ENCODE peak calls at places on chromosomes 7 and 10, in eight cellular contexts. E is CD8-positive, alpha-beta memory T cell; U is lower lobe of right lung; H is NCI-H1930; S is nucleus accumbens; Q is T-helper 1 cell; M is stimulated activated CD4-positive, alpha-beta T cell treated with anti-CD3 and anti-CD28 coated beads, Interleukin-2, amount 100 ng/mL, for 48 hours; L is activated effector memory CD4-positive, alpha-beta T cell treated with anti-CD3 and anti-CD28 coated beads, Interleukin-2, amount 50 U/mL, for 16 hours. V is an unnamed sample.

GRCh38 chr7:7816084-7816483 is 97.7 kb upstream of the RPA3 start:
- DNase-seq in E (no peak), S (no peak), H (no peak), L (no peak), U (no peak), Q (no peak), M (no peak), V (no peak)

GRCh38 chr10:6124666-6125065 is 35.8 kb downstream of the RBM17 start:
- DNase-seq in H (no peak), L (no peak), E (no peak), Q (no peak), S (no peak), M (no peak), U (no peak), V (no peak)

GRCh38 chr7:92629779-92630178 is 39.6 kb upstream of the FAM133B start:
- DNase-seq in H (no peak), E (no peak), Q (no peak), M (no peak), U (no peak), L (no peak), S (no peak), V (no peak)

GRCh38 chr10:124000792-124001201 is 92.6 kb downstream of the CHST15 start:
- DNase-seq in E (no peak), H (no peak), L (no peak), M (no peak), Q (no peak), S (no peak), U (no peak), V (no peak)

GRCh38 chr7:7428806-7429205 is 106.9 kb downstream of the COL28A1 start:
- DNase-seq in U (no peak), H (no peak), E (no peak), S (no peak), L (no peak), M (no peak), Q (no peak), V (no peak)

GRCh38 chr7:107725138-107725740 is 18.7 kb upstream of the CBLL1 start:
- DNase-seq in L (peak), U (no peak), S (no peak), Q (peak), M (peak), H (peak), E (peak), V (peak)

GRCh38 chr10:71754562-71754961 is 18.8 kb downstream of the VSIR start:
- DNase-seq in L (no peak), E (no peak), U (no peak), Q (no peak), S (no peak), H (no peak), M (no peak), V (no peak)

GRCh38 chr7:87116315-87116714 is 35.9 kb upstream of the DMTF1 start:
- DNase-seq in L (no peak), H (no peak), M (no peak), S (no peak), E (no peak), U (no peak), Q (no peak), V (no peak)

GRCh38 chr7:26555971-26556830 is 264.5 kb downstream of the SNX10 start:
- DNase-seq in L (no peak), Q (no peak), S (no peak), M (no peak), E (no peak), H (no peak), U (no peak), V (no peak)

GRCh38 chr10:4691776-4692175 is 134.2 kb upstream of the AKR1E2 start:
- DNase-seq in L (no peak), S (no peak), M (no peak), E (no peak), H (no peak), Q (no peak), U (no peak), V (peak)

GRCh38 chr10:103592186-103593021 is 98.9 kb downstream of the NEURL1 start:
- DNase-seq in M (peak), S (no peak), U (no peak), E (no peak), Q (peak), L (peak), H (no peak), V (peak)

GRCh38 chr10:103265712-103266329 is 11.1 kb upstream of the INA start:
- DNase-seq in L (no peak), U (no peak), E (peak), H (no peak), S (no peak), Q (peak), M (peak), V (peak)

GRCh38 chr7:1488016-1488415 is 16.2 kb downstream of the INTS1 start:
- DNase-seq in H (no peak), Q (no peak), L (no peak), M (no peak), E (no peak), U (no peak), S (no peak), V (no peak)

GRCh38 chr10:132419631-132420468 is 22.9 kb downstream of the PWWP2B start:
- DNase-seq in U (no peak), L (no peak), H (no peak), E (no peak), S (no peak), Q (no peak), M (no peak), V (no peak)

GRCh38 chr7:114539575-114539974 is 125.0 kb downstream of the FOXP2 start:
- DNase-seq in Q (no peak), E (no peak), S (no peak), U (no peak), M (no peak), H (no peak), L (no peak), V (peak)

GRCh38 chr10:47078393-47079163 is 167.3 kb downstream of the PTPN20 start:
- DNase-seq in U (no peak), L (no peak), E (no peak), M (no peak), S (no peak), Q (no peak), H (no peak), V (no peak)

GRCh38 chr7:130273863-130274262 is 7.2 kb downstream of the CPA2 start:
- DNase-seq in H (no peak), Q (no peak), E (no peak), U (no peak), M (no peak), S (no peak), L (no peak), V (no peak)

GRCh38 chr10:50464004-50464409 is 159.7 kb downstream of the SGMS1 start:
- DNase-seq in L (no peak), H (no peak), S (no peak), U (no peak), Q (no peak), E (no peak), M (no peak), V (no peak)

GRCh38 chr7:92357260-92357659 is 90.0 kb upstream of the GATAD1 start:
- DNase-seq in H (no peak), L (no peak), U (no peak), Q (no peak), E (no peak), S (no peak), M (no peak), V (no peak)

GRCh38 chr10:114631090-114631677 is 26.9 kb downstream of the ABLIM1 start:
- DNase-seq in E (no peak), U (no peak), Q (no peak), M (no peak), L (no peak), S (no peak), H (no peak), V (peak)

GRCh38 chr10:48195803-48196202 is 78.7 kb downstream of the FRMPD2 start:
- DNase-seq in M (no peak), E (no peak), U (no peak), S (no peak), H (no peak), Q (no peak), L (no peak), V (no peak)

GRCh38 chr7:106521115-106521514 is 139.8 kb downstream of the CCDC71L start:
- DNase-seq in H (no peak), L (no peak), E (no peak), S (no peak), Q (no peak), M (no peak), U (no peak), V (no peak)

GRCh38 chr7:4706384-4707032 is 24.4 kb downstream of the FOXK1 start:
- DNase-seq in H (no peak), S (no peak), M (no peak), E (no peak), U (no peak), Q (no peak), L (no peak), V (no peak)

GRCh38 chr10:93513091-93513490 is 16.7 kb downstream of the CEP55 start:
- DNase-seq in H (no peak), E (no peak), L (no peak), S (no peak), U (no peak), Q (no peak), M (no peak), V (no peak)

GRCh38 chr7:119896386-119896785 is 376.6 kb upstream of the KCND2 start:
- DNase-seq in Q (no peak), S (no peak), M (no peak), L (no peak), H (no peak), E (no peak), U (no peak), V (no peak)

GRCh38 chr10:110610308-110610774 is 33.8 kb upstream of the RBM20 start:
- DNase-seq in H (peak), M (peak), S (no peak), L (peak), E (peak), U (no peak), Q (peak), V (peak)